ENCODE peak calls at places on chromosome 7, in seven cellular contexts. E is CD8-positive, alpha-beta T cell; A is Peyer's patch; I is H7; M is lung; P is endothelial cell of umbilical vein; C is upper lobe of left lung. O is an unnamed sample. For H3K27me3, the result is how much of the 10 kb centered on the place peaks cover.

GRCh38 chr7:15015545-15016314 is 113.2 kb upstream of the DGKB start:
- DNase-seq in E (no peak), A (no peak), I (peak), M (no peak), P (peak), C (peak), O (peak)

GRCh38 chr7:93715234-93715633 is 140.7 kb upstream of the CALCR start:
- DNase-seq in E (no peak), A (peak), I (peak), M (peak), P (peak), C (peak), O (peak)

GRCh38 chr7:41617987-41618386 is 84.9 kb downstream of the INHBA start:
- DNase-seq in E (no peak), A (no peak), I (no peak), M (no peak), P (no peak), C (no peak), O (no peak)

GRCh38 chr7:22563621-22564241 is 63.7 kb upstream of the STEAP1B start:
- DNase-seq in E (peak), A (no peak), I (no peak), M (no peak), P (peak), C (no peak), O (no peak)

GRCh38 chr7:154343778-154344412 is 291.7 kb downstream of the DPP6 start:
- DNase-seq in E (no peak), A (no peak), I (no peak), M (no peak), P (no peak), C (no peak), O (no peak)

GRCh38 chr7:64463636-64464375 is 99.1 kb downstream of the ZNF680 start:
- DNase-seq in E (no peak), A (peak), I (no peak), M (peak), P (no peak), C (peak), O (peak)

GRCh38 chr7:123635551-123636359 is 19.9 kb upstream of the LMOD2 start:
- DNase-seq in E (no peak), A (no peak), I (peak), M (no peak), P (peak), C (no peak), O (peak)

GRCh38 chr7:149293946-149294640 is 32.1 kb downstream of the ZNF783 start:
- DNase-seq in E (peak), A (peak), I (peak), M (no peak), P (no peak), C (no peak), O (no peak)

GRCh38 chr7:2663960-2664359 is 24.0 kb upstream of the AMZ1 start:
- DNase-seq in E (no peak), A (no peak), I (no peak), M (no peak), P (no peak), C (no peak), O (no peak)

GRCh38 chr7:82210422-82211184 is 233.0 kb downstream of the CACNA2D1 start:
- DNase-seq in E (no peak), A (no peak), I (no peak), M (no peak), P (no peak), C (no peak), O (peak)

GRCh38 chr7:41039386-41040315 is 663.2 kb downstream of the INHBA start:
- DNase-seq in E (no peak), A (no peak), I (no peak), M (no peak), P (no peak), C (no peak), O (no peak)

GRCh38 chr7:142478479-142479220 is 220.8 kb upstream of the PRSS58 start:
- DNase-seq in E (no peak), A (peak), I (peak), M (no peak), P (peak), C (peak), O (peak)

GRCh38 chr7:130415019-130415418 is 25.8 kb downstream of the CEP41 start:
- DNase-seq in E (no peak), A (no peak), I (no peak), M (no peak), P (no peak), C (no peak), O (no peak)

GRCh38 chr7:5695037-5695708 is 86.3 kb downstream of the RNF216 start:
- DNase-seq in E (peak), A (peak), I (no peak), M (no peak), P (no peak), C (peak), O (no peak)

GRCh38 chr7:39838326-39838725 is 111.7 kb upstream of the CDK13 start:
- DNase-seq in E (no peak), A (peak), I (no peak), M (no peak), P (peak), C (no peak), O (peak)

GRCh38 chr7:157597562-157597961 is 260.8 kb downstream of the DNAJB6 start:
- DNase-seq in E (no peak), A (no peak), I (no peak), M (no peak), P (no peak), C (no peak), O (no peak)

GRCh38 chr7:15280078-15280734 is 281.6 kb downstream of the AGMO start:
- DNase-seq in E (no peak), A (no peak), I (no peak), M (no peak), P (no peak), C (no peak), O (no peak)

GRCh38 chr7:124276005-124276606 is 243.2 kb upstream of the TMEM229A start:
- DNase-seq in E (no peak), A (peak), I (peak), M (no peak), P (peak), C (no peak), O (peak)

GRCh38 chr7:29342761-29343160 is 148.2 kb downstream of the CHN2 start:
- DNase-seq in E (no peak), A (no peak), I (no peak), M (no peak), P (no peak), C (no peak), O (peak)

GRCh38 chr7:106752345-106752744 is 91.4 kb upstream of the CCDC71L start:
- DNase-seq in E (no peak), A (no peak), I (no peak), M (no peak), P (no peak), C (no peak), O (no peak)

GRCh38 chr7:18210382-18210781 is 182.7 kb upstream of the PRPS1L1 start:
- DNase-seq in E (no peak), A (no peak), I (no peak), M (no peak), P (no peak), C (no peak), O (no peak)

GRCh38 chr7:27128776-27129728 is 1.5 kb downstream of the HOXA4 start:
- DNase-seq in E (no peak), A (no peak), I (peak), M (no peak), P (no peak), C (no peak), O (no peak)
- H3K27me3 ChIP-seq in E (under half), A (under half), I (half or more), M (under half), P (under half), C (under half), O (half or more)

GRCh38 chr7:87212478-87212877 is 7.1 kb downstream of the TMEM243 start:
- DNase-seq in E (no peak), A (no peak), I (no peak), M (no peak), P (no peak), C (no peak), O (no peak)
- H3K4me3 ChIP-seq in E (peak), A (no peak), I (no peak), M (no peak), P (no peak), C (peak), O (no peak)

GRCh38 chr7:155392726-155393570 is 65.0 kb upstream of the EN2 start:
- DNase-seq in E (no peak), A (no peak), I (no peak), M (no peak), P (no peak), C (no peak), O (peak)

GRCh38 chr7:155396661-155397060 is 61.3 kb upstream of the EN2 start:
- DNase-seq in E (no peak), A (no peak), I (peak), M (no peak), P (no peak), C (no peak), O (no peak)

GRCh38 chr7:155395176-155395797 is 62.6 kb upstream of the EN2 start:
- DNase-seq in E (no peak), A (no peak), I (peak), M (no peak), P (no peak), C (no peak), O (no peak)

GRCh38 chr7:155391414-155391813 is 66.5 kb upstream of the EN2 start:
- DNase-seq in E (no peak), A (no peak), I (no peak), M (no peak), P (no peak), C (no peak), O (no peak)

GRCh38 chr7:155394413-155394812 is 63.5 kb upstream of the EN2 start:
- DNase-seq in E (no peak), A (no peak), I (no peak), M (no peak), P (no peak), C (no peak), O (no peak)
- H3K27me3 ChIP-seq in E (under half), A (under half), I (under half), M (under half), P (under half), C (under half), O (under half)

GRCh38 chr7:151408839-151409554 is 841 bp downstream of the WDR86 start:
- DNase-seq in E (peak), A (peak), I (peak), M (no peak), P (no peak), C (no peak), O (peak)
- H3K4me3 ChIP-seq in E (peak), A (peak), I (peak), M (no peak), P (no peak), C (peak), O (peak)

GRCh38 chr7:128831994-128832879 is 2.0 kb downstream of the FLNC start:
- DNase-seq in E (no peak), A (no peak), I (peak), M (no peak), P (peak), C (no peak), O (no peak)
- H3K27me3 ChIP-seq in E (under half), A (under half), I (under half), M (under half), P (under half), C (under half), O (under half)

DNA sequence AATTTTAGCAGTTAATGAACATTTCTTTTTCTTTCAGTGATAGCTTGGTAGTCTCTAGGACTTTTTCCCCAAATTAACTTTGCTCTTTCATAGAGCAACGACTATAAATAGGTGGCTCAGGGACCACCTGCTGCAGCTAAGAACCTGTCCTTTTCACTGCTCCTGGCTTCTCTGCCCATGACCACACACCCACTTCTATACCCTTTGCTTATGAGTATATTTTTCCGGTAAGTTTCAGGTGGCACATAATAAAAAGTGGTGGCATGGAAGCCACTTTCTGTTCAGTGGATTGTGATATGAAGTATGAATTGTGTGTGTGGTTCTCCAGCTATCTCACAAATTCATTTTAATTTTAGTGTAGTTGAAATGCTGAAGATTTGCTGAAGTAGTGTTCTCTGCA is 1.2 kb downstream of the ING3 start:
- DNase-seq in E (no peak), A (no peak), I (no peak), M (no peak), P (no peak), C (no peak), O (no peak)
- H3K4me3 ChIP-seq in E (peak), A (peak), I (no peak), M (no peak), P (no peak), C (peak), O (no peak)

DNA sequence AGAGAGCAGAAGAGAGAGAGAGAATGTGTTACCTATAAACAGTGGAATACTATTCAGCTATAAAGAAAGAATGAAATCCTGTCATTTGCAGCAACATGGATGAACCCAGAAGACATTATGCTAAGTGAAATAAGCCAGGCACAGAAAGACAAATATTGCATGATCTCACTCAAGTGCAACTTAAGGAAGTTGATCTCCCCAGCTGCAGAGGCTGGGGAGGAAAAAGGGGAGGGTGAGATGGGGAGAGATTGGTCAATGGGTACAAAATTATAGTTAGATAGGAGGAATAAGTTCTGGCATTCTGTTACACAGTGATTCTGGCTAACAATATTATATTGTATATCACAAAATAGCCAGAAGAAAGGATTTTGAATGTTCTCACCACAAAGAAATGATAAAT is 11.2 kb upstream of the JAZF1 start:
- DNase-seq in E (no peak), A (no peak), I (no peak), M (no peak), P (no peak), C (no peak), O (no peak)
- H3K27me3 ChIP-seq in E (under half), A (under half), I (under half), M (under half), P (under half), C (under half), O (under half)

GRCh38 chr7:44539669-44540516 is 1.2 kb downstream of the NPC1L1 start:
- DNase-seq in E (no peak), A (no peak), I (no peak), M (no peak), P (no peak), C (no peak), O (no peak)

GRCh38 chr7:44541028-44541869 is at the start of gene NPC1L1:
- DNase-seq in E (no peak), A (no peak), I (peak), M (no peak), P (no peak), C (no peak), O (no peak)

GRCh38 chr7:44541876-44542610 is 913 bp upstream of the NPC1L1 start:
- DNase-seq in E (no peak), A (no peak), I (no peak), M (no peak), P (no peak), C (no peak), O (no peak)

GRCh38 chr7:44538798-44539668 is 2.1 kb downstream of the NPC1L1 start:
- DNase-seq in E (no peak), A (no peak), I (no peak), M (no peak), P (no peak), C (no peak), O (no peak)

GRCh38 chr7:44540592-44541027 is 520 bp downstream of the NPC1L1 start:
- DNase-seq in E (no peak), A (no peak), I (no peak), M (no peak), P (no peak), C (no peak), O (no peak)
- H3K4me3 ChIP-seq in E (no peak), A (no peak), I (no peak), M (no peak), P (no peak), C (no peak), O (no peak)

GRCh38 chr7:116631676-116632075 is 40.3 kb upstream of the MET start:
- DNase-seq in E (no peak), A (no peak), I (no peak), M (no peak), P (no peak), C (no peak), O (no peak)

GRCh38 chr7:116628971-116629586 is 42.9 kb upstream of the MET start:
- DNase-seq in E (no peak), A (peak), I (no peak), M (no peak), P (peak), C (peak), O (peak)

GRCh38 chr7:116630357-116630756 is 41.6 kb upstream of the MET start:
- DNase-seq in E (no peak), A (no peak), I (no peak), M (no peak), P (no peak), C (no peak), O (no peak)

GRCh38 chr7:116632349-116632748 is 39.6 kb upstream of the MET start:
- DNase-seq in E (no peak), A (no peak), I (no peak), M (no peak), P (no peak), C (no peak), O (no peak)

DNA sequence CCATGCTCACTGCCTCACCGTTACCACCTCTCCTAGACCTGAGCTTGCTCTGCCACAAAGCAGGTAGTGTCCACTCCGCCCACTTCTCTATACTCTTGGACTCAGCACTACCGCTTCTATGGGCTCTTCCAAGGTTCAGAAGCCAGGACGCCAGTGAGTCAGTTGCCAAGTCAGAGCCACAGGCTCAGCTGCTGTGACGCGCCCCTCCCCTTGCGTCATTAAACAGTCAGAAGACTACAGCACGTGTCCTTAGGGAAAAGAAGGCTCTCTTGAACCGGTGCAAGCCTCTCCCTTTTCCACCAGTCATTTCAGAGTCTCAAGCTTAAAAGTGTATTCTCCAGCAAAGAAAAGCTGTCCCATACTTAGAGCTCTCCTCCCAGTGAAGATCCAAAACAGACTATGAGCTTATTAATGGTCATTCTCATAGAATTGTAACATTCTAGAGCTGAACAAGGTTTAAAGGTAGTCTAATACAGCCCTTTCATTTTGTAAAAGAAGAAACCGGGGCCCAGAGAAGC is 41.0 kb upstream of the MET start:
- DNase-seq in E (no peak), A (peak), I (no peak), M (peak), P (no peak), C (peak), O (peak)
- H3K27me3 ChIP-seq in E (under half), A (under half), I (under half), M (under half), P (under half), C (under half), O (under half)